ENCODE peak calls at places on chromosomes 6 and 20, in nine cellular contexts. One of them, this sample, is unnamed.
A peak's percentile ranks its signal among the peaks of the same experiment; 100 is the strongest.

GRCh38 chr6:121522771-121523386 is 87.4 kb downstream of the GJA1 start:
- DNase-seq in SW480: no peak
- DNase-seq in psoas muscle: no peak
- DNase-seq in DMS153: no peak
- DNase-seq in GM19239: no peak
- DNase-seq in NCI-H1417: no peak
- DNase-seq in progenitor cell of endocrine pancreas: no peak
- DNase-seq in cardiac fibroblast: peak; percentile 82
- DNase-seq in neural crest cell: no peak
- DNase-seq in this sample: no peak

GRCh38 chr20:11305406-11305805 is 612.3 kb upstream of the BTBD3 start:
- DNase-seq in SW480: peak; percentile 52
- DNase-seq in DMS153: peak; percentile 84
- DNase-seq in psoas muscle: no peak
- DNase-seq in NCI-H1417: no peak
- DNase-seq in GM19239: no peak
- DNase-seq in progenitor cell of endocrine pancreas: no peak
- DNase-seq in cardiac fibroblast: peak; percentile 10
- DNase-seq in neural crest cell: no peak
- DNase-seq in this sample: no peak

GRCh38 chr6:32462609-32463008 is 22.9 kb downstream of the HLA-DRA start:
- DNase-seq in GM19239: no peak
- DNase-seq in NCI-H1417: no peak
- DNase-seq in neural crest cell: no peak
- DNase-seq in SW480: peak; percentile 11
- DNase-seq in cardiac fibroblast: no peak
- DNase-seq in DMS153: no peak
- DNase-seq in progenitor cell of endocrine pancreas: no peak
- DNase-seq in psoas muscle: no peak
- DNase-seq in this sample: no peak

GRCh38 chr20:35129647-35130069 is 17.5 kb downstream of the EDEM2 start:
- DNase-seq in DMS153: peak; percentile 16
- DNase-seq in neural crest cell: no peak
- DNase-seq in SW480: peak; percentile 36
- DNase-seq in psoas muscle: no peak
- DNase-seq in cardiac fibroblast: peak; percentile 81
- DNase-seq in GM19239: no peak
- DNase-seq in NCI-H1417: no peak
- DNase-seq in progenitor cell of endocrine pancreas: no peak
- DNase-seq in this sample: peak; percentile 37

GRCh38 chr6:30219244-30219643 is 6.0 kb upstream of the TRIM26 start:
- DNase-seq in cardiac fibroblast: peak; percentile 68
- DNase-seq in psoas muscle: no peak
- DNase-seq in SW480: peak; percentile 56
- DNase-seq in neural crest cell: peak; percentile 36
- DNase-seq in GM19239: no peak
- DNase-seq in progenitor cell of endocrine pancreas: no peak
- DNase-seq in NCI-H1417: peak; percentile 53
- DNase-seq in DMS153: peak; percentile 64
- DNase-seq in this sample: peak; percentile 56

GRCh38 chr6:137951064-137951597 is 84.1 kb downstream of the TNFAIP3 start:
- DNase-seq in NCI-H1417: no peak
- DNase-seq in psoas muscle: no peak
- DNase-seq in GM19239: no peak
- DNase-seq in cardiac fibroblast: no peak
- DNase-seq in neural crest cell: no peak
- DNase-seq in progenitor cell of endocrine pancreas: no peak
- DNase-seq in DMS153: no peak
- DNase-seq in SW480: no peak
- DNase-seq in this sample: no peak

GRCh38 chr6:14865609-14866100 is 380.2 kb upstream of the JARID2 start:
- DNase-seq in DMS153: no peak
- DNase-seq in cardiac fibroblast: peak; percentile 36
- DNase-seq in psoas muscle: no peak
- DNase-seq in neural crest cell: no peak
- DNase-seq in progenitor cell of endocrine pancreas: no peak
- DNase-seq in SW480: no peak
- DNase-seq in GM19239: no peak
- DNase-seq in NCI-H1417: no peak
- DNase-seq in this sample: no peak

GRCh38 chr6:168021581-168021980 is 24.1 kb downstream of the KIF25 start:
- DNase-seq in GM19239: no peak
- DNase-seq in progenitor cell of endocrine pancreas: no peak
- DNase-seq in DMS153: no peak
- DNase-seq in NCI-H1417: no peak
- DNase-seq in neural crest cell: no peak
- DNase-seq in cardiac fibroblast: no peak
- DNase-seq in SW480: no peak
- DNase-seq in psoas muscle: no peak
- DNase-seq in this sample: no peak

GRCh38 chr6:134802426-134803058 is 147.4 kb downstream of the ALDH8A1 start:
- DNase-seq in SW480: no peak
- DNase-seq in neural crest cell: no peak
- DNase-seq in progenitor cell of endocrine pancreas: no peak
- DNase-seq in psoas muscle: no peak
- DNase-seq in GM19239: no peak
- DNase-seq in NCI-H1417: no peak
- DNase-seq in DMS153: no peak
- DNase-seq in cardiac fibroblast: no peak
- DNase-seq in this sample: peak; percentile 59

GRCh38 chr6:52736145-52736544 is 27.1 kb downstream of the GSTA2 start:
- DNase-seq in NCI-H1417: no peak
- DNase-seq in cardiac fibroblast: no peak
- DNase-seq in DMS153: no peak
- DNase-seq in SW480: no peak
- DNase-seq in psoas muscle: no peak
- DNase-seq in GM19239: no peak
- DNase-seq in progenitor cell of endocrine pancreas: no peak
- DNase-seq in neural crest cell: no peak
- DNase-seq in this sample: no peak

GRCh38 chr6:106749611-106750010 is 120.2 kb downstream of the QRSL1 start:
- DNase-seq in GM19239: no peak
- DNase-seq in neural crest cell: no peak
- DNase-seq in psoas muscle: no peak
- DNase-seq in SW480: no peak
- DNase-seq in NCI-H1417: no peak
- DNase-seq in cardiac fibroblast: no peak
- DNase-seq in progenitor cell of endocrine pancreas: no peak
- DNase-seq in DMS153: peak; percentile 72
- DNase-seq in this sample: no peak

This sample was measured in LNCaP clone FGC.